ENCODE peak calls at places on chromosomes 16 and 17, in ten cellular contexts. B, P, Q, A, O, Y, I, W, M and U are unnamed samples.
A peak's percentile ranks its signal among the peaks of the same experiment; 100 is the strongest.

GRCh38 chr16:14485131-14485551 is 144.9 kb downstream of the PARN start:
- DNase-seq in B (peak; percentile 26), P (no peak), Q (no peak), A (no peak), O (no peak), Y (no peak), I (peak; percentile 59), W (no peak), M (no peak), U (no peak)

GRCh38 chr17:51435171-51435552 is 174.8 kb downstream of the UTP18 start:
- DNase-seq in B (no peak), P (no peak), Q (no peak), A (no peak), O (no peak), Y (no peak), I (no peak), W (no peak), M (peak; percentile 84), U (no peak)

GRCh38 chr16:54123766-54124165 is 162.8 kb downstream of the IRX3 start:
- DNase-seq in B (no peak), P (no peak), Q (no peak), A (no peak), O (no peak), Y (no peak), I (no peak), W (no peak), M (no peak), U (no peak)

GRCh38 chr17:79608729-79609039 is 2.2 kb downstream of the RBFOX3 start:
- DNase-seq in B (no peak), P (no peak), Q (no peak), A (no peak), O (no peak), Y (no peak), I (no peak), W (no peak), M (no peak), U (no peak)

GRCh38 chr16:77943770-77944169 is 78.6 kb upstream of the CLEC3A start:
- DNase-seq in B (no peak), P (no peak), Q (no peak), A (no peak), O (no peak), Y (no peak), I (no peak), W (no peak), M (no peak), U (no peak)

GRCh38 chr16:2830355-2830695 is 222 bp downstream of the ZG16B start:
- DNase-seq in B (no peak), P (no peak), Q (no peak), A (no peak), O (no peak), Y (no peak), I (no peak), W (no peak), M (no peak), U (no peak)

GRCh38 chr16:51937771-51938170 is 609.2 kb downstream of the TOX3 start:
- DNase-seq in B (no peak), P (no peak), Q (no peak), A (no peak), O (no peak), Y (no peak), I (no peak), W (no peak), M (no peak), U (no peak)

GRCh38 chr16:11630230-11631056 is 37.8 kb upstream of the SNN start:
- DNase-seq in B (no peak), P (no peak), Q (no peak), A (no peak), O (no peak), Y (no peak), I (no peak), W (no peak), M (no peak), U (no peak)

GRCh38 chr16:58110590-58111330 is 18.4 kb downstream of the CFAP20 start:
- DNase-seq in B (no peak), P (no peak), Q (no peak), A (no peak), O (no peak), Y (no peak), I (no peak), W (no peak), M (no peak), U (no peak)

GRCh38 chr17:10099051-10099571 is 99.3 kb downstream of the GAS7 start:
- DNase-seq in B (peak; percentile 87), P (no peak), Q (no peak), A (no peak), O (no peak), Y (no peak), I (no peak), W (no peak), M (no peak), U (no peak)

GRCh38 chr16:51553314-51553713 is 402.2 kb upstream of the SALL1 start:
- DNase-seq in B (no peak), P (no peak), Q (no peak), A (no peak), O (no peak), Y (no peak), I (no peak), W (no peak), M (no peak), U (no peak)

GRCh38 chr16:57204675-57205074 is 18.5 kb downstream of the RSPRY1 start:
- DNase-seq in B (no peak), P (no peak), Q (no peak), A (no peak), O (no peak), Y (no peak), I (no peak), W (no peak), M (no peak), U (no peak)

GRCh38 chr17:76270770-76271668 is 5.9 kb downstream of the UBALD2 start:
- DNase-seq in B (no peak), P (no peak), Q (no peak), A (peak; percentile 36), O (no peak), Y (no peak), I (no peak), W (no peak), M (no peak), U (no peak)

GRCh38 chr17:28615260-28615940 is 1.4 kb upstream of the RSKR start:
- DNase-seq in B (no peak), P (no peak), Q (no peak), A (no peak), O (no peak), Y (no peak), I (no peak), W (no peak), M (no peak), U (no peak)

GRCh38 chr17:34456121-34456520 is 93.1 kb upstream of the CCL1 start:
- DNase-seq in B (no peak), P (no peak), Q (no peak), A (no peak), O (no peak), Y (no peak), I (no peak), W (no peak), M (no peak), U (no peak)

GRCh38 chr16:58634265-58634802 is 4.7 kb upstream of the CNOT1 start:
- DNase-seq in B (no peak), P (no peak), Q (no peak), A (no peak), O (no peak), Y (no peak), I (no peak), W (no peak), M (no peak), U (no peak)

GRCh38 chr17:57357830-57358426 is 101.6 kb downstream of the MSI2 start:
- DNase-seq in B (no peak), P (no peak), Q (no peak), A (no peak), O (no peak), Y (no peak), I (no peak), W (no peak), M (no peak), U (no peak)

GRCh38 chr16:88723911-88724310 is 17.6 kb downstream of the CTU2 start:
- DNase-seq in B (no peak), P (no peak), Q (no peak), A (no peak), O (no peak), Y (no peak), I (no peak), W (no peak), M (no peak), U (no peak)

GRCh38 chr16:8595783-8596182 is 5.5 kb upstream of the TMEM114 start:
- DNase-seq in B (no peak), P (no peak), Q (no peak), A (no peak), O (no peak), Y (no peak), I (no peak), W (no peak), M (no peak), U (no peak)